ENCODE peak calls at places on chromosomes 4 and X, in five cellular contexts. One of them, this sample, is unnamed.

GRCh38 chr4:108592674-108592986 is 27.7 kb upstream of the RPL34 start:
- DNase-seq in H1: no peak
- DNase-seq in K562: no peak
- DNase-seq in GM12878: no peak
- DNase-seq in HepG2: peak
- DNase-seq in this sample: peak

GRCh38 chr4:173935622-173936405 is 347.7 kb downstream of the FBXO8 start:
- DNase-seq in H1: no peak
- DNase-seq in K562: no peak
- DNase-seq in GM12878: no peak
- DNase-seq in HepG2: no peak
- DNase-seq in this sample: no peak

GRCh38 chr4:11548529-11549176 is 120.0 kb upstream of the HS3ST1 start:
- DNase-seq in H1: no peak
- DNase-seq in K562: no peak
- DNase-seq in GM12878: no peak
- DNase-seq in HepG2: no peak
- DNase-seq in this sample: no peak

GRCh38 chr4:83890231-83890630 is 354.3 kb downstream of the GPAT3 start:
- DNase-seq in H1: no peak
- DNase-seq in K562: no peak
- DNase-seq in GM12878: no peak
- DNase-seq in HepG2: no peak
- DNase-seq in this sample: no peak

GRCh38 chr4:110480031-110480549 is 4.1 kb downstream of the ENPEP start:
- DNase-seq in H1: no peak
- DNase-seq in K562: peak
- DNase-seq in GM12878: no peak
- DNase-seq in HepG2: no peak
- DNase-seq in this sample: peak

GRCh38 chr4:109801895-109802319 is at the start of gene CFI:
- DNase-seq in H1: no peak
- DNase-seq in K562: peak
- DNase-seq in GM12878: no peak
- DNase-seq in HepG2: peak
- DNase-seq in this sample: no peak

GRCh38 chr4:129220254-129220653 is 124.3 kb downstream of the C4orf33 start:
- DNase-seq in H1: no peak
- DNase-seq in K562: no peak
- DNase-seq in GM12878: no peak
- DNase-seq in HepG2: no peak
- DNase-seq in this sample: no peak

GRCh38 chr4:98643760-98644159 is 14.7 kb downstream of the TSPAN5 start:
- DNase-seq in H1: no peak
- DNase-seq in K562: no peak
- DNase-seq in GM12878: no peak
- DNase-seq in HepG2: no peak
- DNase-seq in this sample: no peak

GRCh38 chr4:151990201-151990600 is 229.4 kb upstream of the GATB start:
- DNase-seq in H1: no peak
- DNase-seq in K562: no peak
- DNase-seq in GM12878: no peak
- DNase-seq in HepG2: no peak
- DNase-seq in this sample: no peak

GRCh38 chrX:153304988-153305736 is 16.4 kb downstream of the PNMA6F start:
- DNase-seq in H1: no peak
- DNase-seq in K562: no peak
- DNase-seq in GM12878: no peak
- DNase-seq in HepG2: no peak
- DNase-seq in this sample: no peak

DNA sequence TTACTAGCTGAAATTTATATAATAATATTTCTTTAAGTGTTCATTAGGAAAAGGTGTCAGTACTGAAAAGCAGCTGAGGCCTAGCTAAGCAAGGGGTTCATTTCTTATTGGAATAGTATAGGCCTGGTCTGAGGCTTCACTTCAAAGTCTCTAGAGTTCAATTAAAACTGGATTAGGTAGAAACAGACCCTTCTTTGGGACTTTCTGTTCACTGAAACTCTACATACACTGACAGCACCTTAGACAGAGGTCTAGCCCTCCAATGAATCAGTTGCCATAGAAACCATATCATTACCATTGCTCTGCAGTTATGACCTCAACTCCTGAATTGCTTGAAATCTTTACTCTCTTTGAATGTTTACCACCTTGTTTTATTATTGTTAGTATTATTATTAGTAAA is 86.4 kb upstream of the MAB21L2 start:
- DNase-seq in H1: no peak
- DNase-seq in K562: no peak
- DNase-seq in GM12878: no peak
- DNase-seq in HepG2: no peak
- DNase-seq in this sample: no peak
- TF ChIP-seq CREB1 in H1: no peak
- TF ChIP-seq CREB1 in K562: no peak
- TF ChIP-seq CREB1 in GM12878: no peak
- TF ChIP-seq CREB1 in HepG2: no peak
- TF ChIP-seq CREB1 in this sample: no peak

GRCh38 chr4:123744664-123745290 is 348.2 kb downstream of the SPRY1 start:
- DNase-seq in H1: no peak
- DNase-seq in K562: no peak
- DNase-seq in GM12878: no peak
- DNase-seq in HepG2: peak
- DNase-seq in this sample: no peak
- TF ChIP-seq POLR2AphosphoS5 in H1: no peak
- TF ChIP-seq POLR2AphosphoS5 in K562: no peak
- TF ChIP-seq POLR2AphosphoS5 in GM12878: no peak
- TF ChIP-seq POLR2AphosphoS5 in HepG2: no peak
- TF ChIP-seq POLR2AphosphoS5 in this sample: no peak

GRCh38 chr4:165584916-165585315 is 206.1 kb downstream of the CPE start:
- DNase-seq in H1: no peak
- DNase-seq in K562: no peak
- DNase-seq in GM12878: no peak
- DNase-seq in HepG2: no peak
- DNase-seq in this sample: no peak

GRCh38 chr4:165583341-165583740 is 204.5 kb downstream of the CPE start:
- DNase-seq in H1: no peak
- DNase-seq in K562: no peak
- DNase-seq in GM12878: no peak
- DNase-seq in HepG2: no peak
- DNase-seq in this sample: no peak

DNA sequence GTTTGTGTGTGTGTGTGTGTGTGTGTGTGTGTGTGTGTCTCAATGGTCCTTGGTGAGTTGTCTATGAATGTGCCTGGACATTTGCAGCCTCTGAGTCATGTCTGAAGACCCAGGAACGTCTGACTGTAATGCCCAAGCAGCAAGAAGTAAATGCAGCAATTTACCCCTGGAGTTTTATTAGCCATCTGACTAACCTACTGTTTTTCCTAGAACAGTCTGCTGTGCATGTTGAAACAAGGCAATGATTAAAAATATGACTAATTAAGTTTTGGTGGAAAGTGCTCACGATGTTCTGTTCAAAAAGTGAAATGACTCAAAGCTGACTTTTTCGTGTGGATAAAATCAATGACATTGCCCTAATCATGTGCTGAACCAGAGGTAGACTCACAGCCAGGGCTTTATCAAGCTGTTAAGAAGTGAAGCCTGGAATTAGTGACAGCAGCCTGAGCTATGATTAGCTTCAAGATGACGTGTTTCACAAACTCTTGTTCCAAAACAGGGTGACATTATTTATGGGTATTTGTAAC is 201.6 kb downstream of the CPE start:
- DNase-seq in H1: no peak
- DNase-seq in K562: no peak
- DNase-seq in GM12878: no peak
- DNase-seq in HepG2: no peak
- DNase-seq in this sample: no peak
- TF ChIP-seq CREB1 in H1: no peak
- TF ChIP-seq CREB1 in K562: no peak
- TF ChIP-seq CREB1 in GM12878: no peak
- TF ChIP-seq CREB1 in HepG2: no peak
- TF ChIP-seq CREB1 in this sample: no peak

GRCh38 chr4:114271031-114271430 is 291.6 kb upstream of the ARSJ start:
- DNase-seq in H1: no peak
- DNase-seq in K562: no peak
- DNase-seq in GM12878: no peak
- DNase-seq in HepG2: no peak
- DNase-seq in this sample: no peak

GRCh38 chr4:114277690-114278089 is 298.2 kb upstream of the ARSJ start:
- DNase-seq in H1: no peak
- DNase-seq in K562: no peak
- DNase-seq in GM12878: no peak
- DNase-seq in HepG2: no peak
- DNase-seq in this sample: no peak

GRCh38 chr4:114267976-114268375 is 288.5 kb upstream of the ARSJ start:
- DNase-seq in H1: no peak
- DNase-seq in K562: no peak
- DNase-seq in GM12878: no peak
- DNase-seq in HepG2: no peak
- DNase-seq in this sample: no peak

GRCh38 chr4:114273246-114273645 is 293.8 kb upstream of the ARSJ start:
- DNase-seq in H1: no peak
- DNase-seq in K562: no peak
- DNase-seq in GM12878: no peak
- DNase-seq in HepG2: no peak
- DNase-seq in this sample: no peak

GRCh38 chr4:114272226-114272625 is 292.8 kb upstream of the ARSJ start:
- DNase-seq in H1: no peak
- DNase-seq in K562: no peak
- DNase-seq in GM12878: no peak
- DNase-seq in HepG2: no peak
- DNase-seq in this sample: no peak
- TF ChIP-seq POLR2AphosphoS5 in H1: no peak
- TF ChIP-seq POLR2AphosphoS5 in K562: no peak
- TF ChIP-seq POLR2AphosphoS5 in GM12878: no peak
- TF ChIP-seq POLR2AphosphoS5 in HepG2: no peak
- TF ChIP-seq POLR2AphosphoS5 in this sample: no peak

GRCh38 chrX:13250831-13251612 is 68.8 kb downstream of the ATXN3L start:
- DNase-seq in H1: no peak
- DNase-seq in K562: no peak
- DNase-seq in GM12878: no peak
- DNase-seq in HepG2: no peak
- DNase-seq in this sample: no peak
- TF ChIP-seq CREB1 in H1: no peak
- TF ChIP-seq CREB1 in K562: no peak
- TF ChIP-seq CREB1 in GM12878: no peak
- TF ChIP-seq CREB1 in HepG2: no peak
- TF ChIP-seq CREB1 in this sample: no peak

GRCh38 chr4:74394476-74395136 is 29.7 kb downstream of the EREG start:
- DNase-seq in H1: no peak
- DNase-seq in K562: peak
- DNase-seq in GM12878: no peak
- DNase-seq in HepG2: no peak
- DNase-seq in this sample: no peak
- TF ChIP-seq POLR2AphosphoS5 in H1: no peak
- TF ChIP-seq POLR2AphosphoS5 in K562: no peak
- TF ChIP-seq POLR2AphosphoS5 in GM12878: no peak
- TF ChIP-seq POLR2AphosphoS5 in HepG2: no peak
- TF ChIP-seq POLR2AphosphoS5 in this sample: no peak

GRCh38 chr4:181437895-181438294 is 805.3 kb upstream of the TENM3 start:
- DNase-seq in H1: no peak
- DNase-seq in K562: no peak
- DNase-seq in GM12878: no peak
- DNase-seq in HepG2: no peak
- DNase-seq in this sample: peak

GRCh38 chr4:181427076-181427475 is 816.1 kb upstream of the TENM3 start:
- DNase-seq in H1: no peak
- DNase-seq in K562: no peak
- DNase-seq in GM12878: no peak
- DNase-seq in HepG2: no peak
- DNase-seq in this sample: no peak

GRCh38 chr4:181432347-181432746 is 810.9 kb upstream of the TENM3 start:
- DNase-seq in H1: peak
- DNase-seq in K562: no peak
- DNase-seq in GM12878: no peak
- DNase-seq in HepG2: no peak
- DNase-seq in this sample: peak
- TF ChIP-seq CREB1 in H1: no peak
- TF ChIP-seq CREB1 in K562: no peak
- TF ChIP-seq CREB1 in GM12878: no peak
- TF ChIP-seq CREB1 in HepG2: no peak
- TF ChIP-seq CREB1 in this sample: no peak

This sample was measured in GM23338.